ENCODE peak calls at places on chromosomes 12 and 14, in four cellular contexts. One of them, this sample, is unnamed.

GRCh38 chr12:102567031-102567985 is 86.9 kb upstream of the IGF1 start:
- DNase-seq in GM10248: no peak
- DNase-seq in left lung: no peak
- DNase-seq in activated CD4-positive, CD25-positive, alpha-beta regulatory T cell treated with anti-CD3 and anti-CD28 coated beads, Interleukin-2, amount 50 U/mL, for 72 hours: no peak
- DNase-seq in this sample: peak; percentile 48

GRCh38 chr12:46774011-46774633 is 51.7 kb downstream of the SLC38A4 start:
- DNase-seq in left lung: no peak
- DNase-seq in GM10248: no peak
- DNase-seq in activated CD4-positive, CD25-positive, alpha-beta regulatory T cell treated with anti-CD3 and anti-CD28 coated beads, Interleukin-2, amount 50 U/mL, for 72 hours: no peak
- DNase-seq in this sample: no peak

GRCh38 chr12:127926004-127926403 is 341.0 kb upstream of the TMEM132C start:
- DNase-seq in activated CD4-positive, CD25-positive, alpha-beta regulatory T cell treated with anti-CD3 and anti-CD28 coated beads, Interleukin-2, amount 50 U/mL, for 72 hours: no peak
- DNase-seq in GM10248: no peak
- DNase-seq in left lung: no peak
- DNase-seq in this sample: no peak

GRCh38 chr12:128983371-128983770 is 130.1 kb downstream of the GLT1D1 start:
- DNase-seq in activated CD4-positive, CD25-positive, alpha-beta regulatory T cell treated with anti-CD3 and anti-CD28 coated beads, Interleukin-2, amount 50 U/mL, for 72 hours: no peak
- DNase-seq in left lung: no peak
- DNase-seq in GM10248: no peak
- DNase-seq in this sample: no peak

GRCh38 chr12:109627633-109628032 is 54.0 kb downstream of the MVK start:
- DNase-seq in GM10248: no peak
- DNase-seq in left lung: no peak
- DNase-seq in activated CD4-positive, CD25-positive, alpha-beta regulatory T cell treated with anti-CD3 and anti-CD28 coated beads, Interleukin-2, amount 50 U/mL, for 72 hours: no peak
- DNase-seq in this sample: no peak

GRCh38 chr14:71414631-71415403 is 507.6 kb downstream of the PCNX1 start:
- DNase-seq in activated CD4-positive, CD25-positive, alpha-beta regulatory T cell treated with anti-CD3 and anti-CD28 coated beads, Interleukin-2, amount 50 U/mL, for 72 hours: no peak
- DNase-seq in left lung: no peak
- DNase-seq in GM10248: no peak
- DNase-seq in this sample: no peak

GRCh38 chr12:2322554-2323120 is 269.9 kb downstream of the CACNA1C start:
- DNase-seq in activated CD4-positive, CD25-positive, alpha-beta regulatory T cell treated with anti-CD3 and anti-CD28 coated beads, Interleukin-2, amount 50 U/mL, for 72 hours: no peak
- DNase-seq in left lung: no peak
- DNase-seq in GM10248: no peak
- DNase-seq in this sample: no peak

GRCh38 chr12:108619369-108620160 is 14.1 kb downstream of the SELPLG start:
- DNase-seq in activated CD4-positive, CD25-positive, alpha-beta regulatory T cell treated with anti-CD3 and anti-CD28 coated beads, Interleukin-2, amount 50 U/mL, for 72 hours: no peak
- DNase-seq in GM10248: no peak
- DNase-seq in left lung: no peak
- DNase-seq in this sample: no peak

GRCh38 chr12:131929530-131930456 is 717 bp downstream of the PUS1 start:
- DNase-seq in activated CD4-positive, CD25-positive, alpha-beta regulatory T cell treated with anti-CD3 and anti-CD28 coated beads, Interleukin-2, amount 50 U/mL, for 72 hours: peak; percentile 49
- DNase-seq in left lung: no peak
- DNase-seq in GM10248: no peak
- DNase-seq in this sample: peak; percentile 29

GRCh38 chr12:86666311-86666710 is 410.1 kb upstream of the MGAT4C start:
- DNase-seq in GM10248: no peak
- DNase-seq in activated CD4-positive, CD25-positive, alpha-beta regulatory T cell treated with anti-CD3 and anti-CD28 coated beads, Interleukin-2, amount 50 U/mL, for 72 hours: no peak
- DNase-seq in left lung: no peak
- DNase-seq in this sample: no peak

GRCh38 chr14:96122496-96122895 is 82.1 kb upstream of the BDKRB2 start:
- DNase-seq in GM10248: no peak
- DNase-seq in activated CD4-positive, CD25-positive, alpha-beta regulatory T cell treated with anti-CD3 and anti-CD28 coated beads, Interleukin-2, amount 50 U/mL, for 72 hours: no peak
- DNase-seq in left lung: no peak
- DNase-seq in this sample: no peak

GRCh38 chr12:2963760-2964292 is 4.6 kb downstream of the TEAD4 start:
- DNase-seq in left lung: no peak
- DNase-seq in GM10248: no peak
- DNase-seq in activated CD4-positive, CD25-positive, alpha-beta regulatory T cell treated with anti-CD3 and anti-CD28 coated beads, Interleukin-2, amount 50 U/mL, for 72 hours: no peak
- DNase-seq in this sample: no peak

GRCh38 chr12:116196226-116196625 is 81.3 kb downstream of the MED13L start:
- DNase-seq in activated CD4-positive, CD25-positive, alpha-beta regulatory T cell treated with anti-CD3 and anti-CD28 coated beads, Interleukin-2, amount 50 U/mL, for 72 hours: no peak
- DNase-seq in left lung: no peak
- DNase-seq in GM10248: no peak
- DNase-seq in this sample: no peak

GRCh38 chr14:92780444-92780843 is 13.7 kb upstream of the GOLGA5 start:
- DNase-seq in activated CD4-positive, CD25-positive, alpha-beta regulatory T cell treated with anti-CD3 and anti-CD28 coated beads, Interleukin-2, amount 50 U/mL, for 72 hours: no peak
- DNase-seq in GM10248: no peak
- DNase-seq in left lung: no peak
- DNase-seq in this sample: no peak

GRCh38 chr14:105472496-105472991 is 2.1 kb upstream of the CRIP2 start:
- DNase-seq in GM10248: no peak
- DNase-seq in activated CD4-positive, CD25-positive, alpha-beta regulatory T cell treated with anti-CD3 and anti-CD28 coated beads, Interleukin-2, amount 50 U/mL, for 72 hours: no peak
- DNase-seq in left lung: peak; percentile 74
- DNase-seq in this sample: no peak

GRCh38 chr14:94722397-94722796 is 47.5 kb downstream of the GSC start:
- DNase-seq in GM10248: no peak
- DNase-seq in activated CD4-positive, CD25-positive, alpha-beta regulatory T cell treated with anti-CD3 and anti-CD28 coated beads, Interleukin-2, amount 50 U/mL, for 72 hours: no peak
- DNase-seq in left lung: no peak
- DNase-seq in this sample: no peak

GRCh38 chr14:95471526-95472304 is 44.7 kb downstream of the SYNE3 start:
- DNase-seq in GM10248: no peak
- DNase-seq in activated CD4-positive, CD25-positive, alpha-beta regulatory T cell treated with anti-CD3 and anti-CD28 coated beads, Interleukin-2, amount 50 U/mL, for 72 hours: no peak
- DNase-seq in left lung: no peak
- DNase-seq in this sample: no peak

GRCh38 chr12:93978553-93978952 is 169.8 kb upstream of the PLXNC1 start:
- DNase-seq in activated CD4-positive, CD25-positive, alpha-beta regulatory T cell treated with anti-CD3 and anti-CD28 coated beads, Interleukin-2, amount 50 U/mL, for 72 hours: no peak
- DNase-seq in GM10248: no peak
- DNase-seq in left lung: no peak
- DNase-seq in this sample: no peak

GRCh38 chr12:22459872-22460490 is 84.4 kb downstream of the C2CD5 start:
- DNase-seq in left lung: no peak
- DNase-seq in activated CD4-positive, CD25-positive, alpha-beta regulatory T cell treated with anti-CD3 and anti-CD28 coated beads, Interleukin-2, amount 50 U/mL, for 72 hours: no peak
- DNase-seq in GM10248: peak; percentile 17
- DNase-seq in this sample: peak; percentile 60

GRCh38 chr14:72500234-72500838 is 393.6 kb downstream of the DPF3 start:
- DNase-seq in activated CD4-positive, CD25-positive, alpha-beta regulatory T cell treated with anti-CD3 and anti-CD28 coated beads, Interleukin-2, amount 50 U/mL, for 72 hours: no peak
- DNase-seq in GM10248: no peak
- DNase-seq in left lung: no peak
- DNase-seq in this sample: no peak

GRCh38 chr12:6122211-6122610 is 2.3 kb downstream of the VWF start:
- DNase-seq in GM10248: no peak
- DNase-seq in activated CD4-positive, CD25-positive, alpha-beta regulatory T cell treated with anti-CD3 and anti-CD28 coated beads, Interleukin-2, amount 50 U/mL, for 72 hours: no peak
- DNase-seq in left lung: no peak
- DNase-seq in this sample: no peak

GRCh38 chr12:54956818-54957641 is 27.5 kb downstream of the TESPA1 start:
- DNase-seq in left lung: no peak
- DNase-seq in GM10248: no peak
- DNase-seq in activated CD4-positive, CD25-positive, alpha-beta regulatory T cell treated with anti-CD3 and anti-CD28 coated beads, Interleukin-2, amount 50 U/mL, for 72 hours: no peak
- DNase-seq in this sample: no peak

GRCh38 chr12:39892146-39892545 is 213.7 kb downstream of the SLC2A13 start:
- DNase-seq in activated CD4-positive, CD25-positive, alpha-beta regulatory T cell treated with anti-CD3 and anti-CD28 coated beads, Interleukin-2, amount 50 U/mL, for 72 hours: no peak
- DNase-seq in GM10248: no peak
- DNase-seq in left lung: no peak
- DNase-seq in this sample: no peak

GRCh38 chr12:16384732-16385131 is 37.3 kb downstream of the MGST1 start:
- DNase-seq in GM10248: no peak
- DNase-seq in activated CD4-positive, CD25-positive, alpha-beta regulatory T cell treated with anti-CD3 and anti-CD28 coated beads, Interleukin-2, amount 50 U/mL, for 72 hours: no peak
- DNase-seq in left lung: no peak
- DNase-seq in this sample: no peak

GRCh38 chr12:102093319-102093718 is 26.6 kb downstream of the NUP37 start:
- DNase-seq in activated CD4-positive, CD25-positive, alpha-beta regulatory T cell treated with anti-CD3 and anti-CD28 coated beads, Interleukin-2, amount 50 U/mL, for 72 hours: no peak
- DNase-seq in left lung: no peak
- DNase-seq in GM10248: no peak
- DNase-seq in this sample: no peak

GRCh38 chr14:54789166-54789565 is 113.5 kb downstream of the GCH1 start:
- DNase-seq in left lung: no peak
- DNase-seq in GM10248: no peak
- DNase-seq in activated CD4-positive, CD25-positive, alpha-beta regulatory T cell treated with anti-CD3 and anti-CD28 coated beads, Interleukin-2, amount 50 U/mL, for 72 hours: no peak
- DNase-seq in this sample: no peak

GRCh38 chr12:57128519-57129247 is 400 bp downstream of the LRP1 start:
- DNase-seq in activated CD4-positive, CD25-positive, alpha-beta regulatory T cell treated with anti-CD3 and anti-CD28 coated beads, Interleukin-2, amount 50 U/mL, for 72 hours: no peak
- DNase-seq in GM10248: no peak
- DNase-seq in left lung: no peak
- DNase-seq in this sample: no peak

GRCh38 chr14:51539571-51540037 is 112.1 kb upstream of the FRMD6 start:
- DNase-seq in GM10248: no peak
- DNase-seq in activated CD4-positive, CD25-positive, alpha-beta regulatory T cell treated with anti-CD3 and anti-CD28 coated beads, Interleukin-2, amount 50 U/mL, for 72 hours: no peak
- DNase-seq in left lung: no peak
- DNase-seq in this sample: no peak

GRCh38 chr14:55279384-55279783 is 8.2 kb downstream of the FBXO34 start:
- DNase-seq in left lung: no peak
- DNase-seq in GM10248: peak; percentile 37
- DNase-seq in activated CD4-positive, CD25-positive, alpha-beta regulatory T cell treated with anti-CD3 and anti-CD28 coated beads, Interleukin-2, amount 50 U/mL, for 72 hours: no peak
- DNase-seq in this sample: no peak

GRCh38 chr14:29925106-29925722 is 2.4 kb downstream of the PRKD1 start:
- DNase-seq in GM10248: no peak
- DNase-seq in activated CD4-positive, CD25-positive, alpha-beta regulatory T cell treated with anti-CD3 and anti-CD28 coated beads, Interleukin-2, amount 50 U/mL, for 72 hours: no peak
- DNase-seq in left lung: no peak
- DNase-seq in this sample: no peak

GRCh38 chr12:41023836-41024235 is 164.3 kb upstream of the PDZRN4 start:
- DNase-seq in activated CD4-positive, CD25-positive, alpha-beta regulatory T cell treated with anti-CD3 and anti-CD28 coated beads, Interleukin-2, amount 50 U/mL, for 72 hours: no peak
- DNase-seq in GM10248: no peak
- DNase-seq in left lung: no peak
- DNase-seq in this sample: no peak

GRCh38 chr12:94571556-94571955 is 78.8 kb downstream of the TMCC3 start:
- DNase-seq in left lung: no peak
- DNase-seq in GM10248: no peak
- DNase-seq in activated CD4-positive, CD25-positive, alpha-beta regulatory T cell treated with anti-CD3 and anti-CD28 coated beads, Interleukin-2, amount 50 U/mL, for 72 hours: no peak
- DNase-seq in this sample: peak; percentile 88

GRCh38 chr14:93028724-93029076 is 87.0 kb downstream of the ITPK1 start:
- DNase-seq in GM10248: no peak
- DNase-seq in activated CD4-positive, CD25-positive, alpha-beta regulatory T cell treated with anti-CD3 and anti-CD28 coated beads, Interleukin-2, amount 50 U/mL, for 72 hours: no peak
- DNase-seq in left lung: no peak
- DNase-seq in this sample: no peak

GRCh38 chr12:95198914-95199313 is 18.4 kb downstream of the FGD6 start:
- DNase-seq in left lung: no peak
- DNase-seq in activated CD4-positive, CD25-positive, alpha-beta regulatory T cell treated with anti-CD3 and anti-CD28 coated beads, Interleukin-2, amount 50 U/mL, for 72 hours: no peak
- DNase-seq in GM10248: peak; percentile 43
- DNase-seq in this sample: no peak

GRCh38 chr12:132904718-132905328 is 17.4 kb upstream of the CHFR start:
- DNase-seq in GM10248: peak; percentile 72
- DNase-seq in activated CD4-positive, CD25-positive, alpha-beta regulatory T cell treated with anti-CD3 and anti-CD28 coated beads, Interleukin-2, amount 50 U/mL, for 72 hours: peak; percentile 95
- DNase-seq in left lung: peak; percentile 74
- DNase-seq in this sample: no peak

GRCh38 chr12:6700646-6701051 is at the start of gene PIANP:
- DNase-seq in left lung: no peak
- DNase-seq in activated CD4-positive, CD25-positive, alpha-beta regulatory T cell treated with anti-CD3 and anti-CD28 coated beads, Interleukin-2, amount 50 U/mL, for 72 hours: peak; percentile 42
- DNase-seq in GM10248: no peak
- DNase-seq in this sample: no peak

This sample was measured in LoVo.